ENCODE peak calls at places on chromosomes 5 and 9, in five cellular contexts. One of them, this sample, is unnamed.

GRCh38 chr9:130927995-130928900 is 10.8 kb downstream of the FIBCD1 start:
- DNase-seq in lower leg skin: no peak
- DNase-seq in CD8-positive, alpha-beta memory T cell: no peak
- DNase-seq in WERI-Rb-1: no peak
- DNase-seq in stimulated activated CD4-positive, alpha-beta T cell treated with anti-CD3 and anti-CD28 coated beads, TNF-alpha, amount 100 ng/mL, for 1 hour: no peak
- DNase-seq in this sample: no peak

GRCh38 chr5:34474573-34475021 is 181.5 kb upstream of the RAI14 start:
- DNase-seq in lower leg skin: no peak
- DNase-seq in CD8-positive, alpha-beta memory T cell: peak; percentile 16
- DNase-seq in WERI-Rb-1: peak; percentile 18
- DNase-seq in stimulated activated CD4-positive, alpha-beta T cell treated with anti-CD3 and anti-CD28 coated beads, TNF-alpha, amount 100 ng/mL, for 1 hour: no peak
- DNase-seq in this sample: no peak

GRCh38 chr5:13987843-13988464 is 43.5 kb upstream of the DNAH5 start:
- DNase-seq in lower leg skin: peak; percentile 37
- DNase-seq in CD8-positive, alpha-beta memory T cell: no peak
- DNase-seq in WERI-Rb-1: peak; percentile 47
- DNase-seq in stimulated activated CD4-positive, alpha-beta T cell treated with anti-CD3 and anti-CD28 coated beads, TNF-alpha, amount 100 ng/mL, for 1 hour: no peak
- DNase-seq in this sample: no peak

GRCh38 chr9:111597852-111598729 is 1.4 kb downstream of the PTGR1 start:
- DNase-seq in lower leg skin: peak; percentile 33
- DNase-seq in CD8-positive, alpha-beta memory T cell: peak; percentile 58
- DNase-seq in WERI-Rb-1: peak; percentile 70
- DNase-seq in stimulated activated CD4-positive, alpha-beta T cell treated with anti-CD3 and anti-CD28 coated beads, TNF-alpha, amount 100 ng/mL, for 1 hour: peak; percentile 23
- DNase-seq in this sample: no peak

GRCh38 chr5:41193462-41194166 is 19.7 kb downstream of the C6 start:
- DNase-seq in lower leg skin: peak; percentile 94
- DNase-seq in CD8-positive, alpha-beta memory T cell: no peak
- DNase-seq in WERI-Rb-1: no peak
- DNase-seq in stimulated activated CD4-positive, alpha-beta T cell treated with anti-CD3 and anti-CD28 coated beads, TNF-alpha, amount 100 ng/mL, for 1 hour: no peak
- DNase-seq in this sample: no peak

GRCh38 chr5:60332244-60333018 is 367.5 kb downstream of the DEPDC1B start:
- DNase-seq in lower leg skin: no peak
- DNase-seq in CD8-positive, alpha-beta memory T cell: no peak
- DNase-seq in WERI-Rb-1: no peak
- DNase-seq in stimulated activated CD4-positive, alpha-beta T cell treated with anti-CD3 and anti-CD28 coated beads, TNF-alpha, amount 100 ng/mL, for 1 hour: no peak
- DNase-seq in this sample: no peak

GRCh38 chr5:110478899-110479298 is 247.6 kb downstream of the TMEM232 start:
- DNase-seq in lower leg skin: no peak
- DNase-seq in CD8-positive, alpha-beta memory T cell: no peak
- DNase-seq in WERI-Rb-1: no peak
- DNase-seq in stimulated activated CD4-positive, alpha-beta T cell treated with anti-CD3 and anti-CD28 coated beads, TNF-alpha, amount 100 ng/mL, for 1 hour: no peak
- DNase-seq in this sample: no peak

GRCh38 chr5:96691503-96692303 is 29.5 kb downstream of the CAST start:
- DNase-seq in lower leg skin: no peak
- DNase-seq in CD8-positive, alpha-beta memory T cell: no peak
- DNase-seq in WERI-Rb-1: no peak
- DNase-seq in stimulated activated CD4-positive, alpha-beta T cell treated with anti-CD3 and anti-CD28 coated beads, TNF-alpha, amount 100 ng/mL, for 1 hour: no peak
- DNase-seq in this sample: no peak

GRCh38 chr9:132168347-132168746 is 6.5 kb downstream of the NTNG2 start:
- DNase-seq in lower leg skin: no peak
- DNase-seq in CD8-positive, alpha-beta memory T cell: no peak
- DNase-seq in WERI-Rb-1: no peak
- DNase-seq in stimulated activated CD4-positive, alpha-beta T cell treated with anti-CD3 and anti-CD28 coated beads, TNF-alpha, amount 100 ng/mL, for 1 hour: no peak
- DNase-seq in this sample: no peak

GRCh38 chr5:9498541-9499497 is 47.1 kb downstream of the SEMA5A start:
- DNase-seq in lower leg skin: peak; percentile 47
- DNase-seq in CD8-positive, alpha-beta memory T cell: no peak
- DNase-seq in WERI-Rb-1: peak; percentile 71
- DNase-seq in stimulated activated CD4-positive, alpha-beta T cell treated with anti-CD3 and anti-CD28 coated beads, TNF-alpha, amount 100 ng/mL, for 1 hour: no peak
- DNase-seq in this sample: no peak

GRCh38 chr5:151078490-151079262 is 2.2 kb downstream of the TNIP1 start:
- DNase-seq in lower leg skin: no peak
- DNase-seq in CD8-positive, alpha-beta memory T cell: no peak
- DNase-seq in WERI-Rb-1: no peak
- DNase-seq in stimulated activated CD4-positive, alpha-beta T cell treated with anti-CD3 and anti-CD28 coated beads, TNF-alpha, amount 100 ng/mL, for 1 hour: peak; percentile 27
- DNase-seq in this sample: no peak

GRCh38 chr9:134681061-134681661 is 39.6 kb downstream of the COL5A1 start:
- DNase-seq in lower leg skin: no peak
- DNase-seq in CD8-positive, alpha-beta memory T cell: no peak
- DNase-seq in WERI-Rb-1: no peak
- DNase-seq in stimulated activated CD4-positive, alpha-beta T cell treated with anti-CD3 and anti-CD28 coated beads, TNF-alpha, amount 100 ng/mL, for 1 hour: no peak
- DNase-seq in this sample: no peak

GRCh38 chr9:96064838-96065481 is 189.5 kb downstream of the ERCC6L2 start:
- DNase-seq in lower leg skin: no peak
- DNase-seq in CD8-positive, alpha-beta memory T cell: no peak
- DNase-seq in WERI-Rb-1: no peak
- DNase-seq in stimulated activated CD4-positive, alpha-beta T cell treated with anti-CD3 and anti-CD28 coated beads, TNF-alpha, amount 100 ng/mL, for 1 hour: no peak
- DNase-seq in this sample: no peak

GRCh38 chr5:95707055-95707454 is 24.1 kb upstream of the RHOBTB3 start:
- DNase-seq in lower leg skin: no peak
- DNase-seq in CD8-positive, alpha-beta memory T cell: no peak
- DNase-seq in WERI-Rb-1: no peak
- DNase-seq in stimulated activated CD4-positive, alpha-beta T cell treated with anti-CD3 and anti-CD28 coated beads, TNF-alpha, amount 100 ng/mL, for 1 hour: no peak
- DNase-seq in this sample: no peak

GRCh38 chr9:129275626-129276247 is 97.7 kb upstream of the IER5L start:
- DNase-seq in lower leg skin: no peak
- DNase-seq in CD8-positive, alpha-beta memory T cell: no peak
- DNase-seq in WERI-Rb-1: peak; percentile 32
- DNase-seq in stimulated activated CD4-positive, alpha-beta T cell treated with anti-CD3 and anti-CD28 coated beads, TNF-alpha, amount 100 ng/mL, for 1 hour: no peak
- DNase-seq in this sample: no peak

GRCh38 chr5:94705427-94705826 is 87.0 kb downstream of the SLF1 start:
- DNase-seq in lower leg skin: no peak
- DNase-seq in CD8-positive, alpha-beta memory T cell: no peak
- DNase-seq in WERI-Rb-1: no peak
- DNase-seq in stimulated activated CD4-positive, alpha-beta T cell treated with anti-CD3 and anti-CD28 coated beads, TNF-alpha, amount 100 ng/mL, for 1 hour: no peak
- DNase-seq in this sample: no peak

GRCh38 chr9:134677743-134678142 is 36.1 kb downstream of the COL5A1 start:
- DNase-seq in lower leg skin: no peak
- DNase-seq in CD8-positive, alpha-beta memory T cell: no peak
- DNase-seq in WERI-Rb-1: no peak
- DNase-seq in stimulated activated CD4-positive, alpha-beta T cell treated with anti-CD3 and anti-CD28 coated beads, TNF-alpha, amount 100 ng/mL, for 1 hour: no peak
- DNase-seq in this sample: no peak

GRCh38 chr9:23686257-23686656 is 139.8 kb downstream of the ELAVL2 start:
- DNase-seq in lower leg skin: no peak
- DNase-seq in CD8-positive, alpha-beta memory T cell: no peak
- DNase-seq in WERI-Rb-1: no peak
- DNase-seq in stimulated activated CD4-positive, alpha-beta T cell treated with anti-CD3 and anti-CD28 coated beads, TNF-alpha, amount 100 ng/mL, for 1 hour: no peak
- DNase-seq in this sample: no peak

GRCh38 chr9:126853667-126854066 is 6.8 kb upstream of the ZBTB34 start:
- DNase-seq in lower leg skin: no peak
- DNase-seq in CD8-positive, alpha-beta memory T cell: no peak
- DNase-seq in WERI-Rb-1: no peak
- DNase-seq in stimulated activated CD4-positive, alpha-beta T cell treated with anti-CD3 and anti-CD28 coated beads, TNF-alpha, amount 100 ng/mL, for 1 hour: no peak
- DNase-seq in this sample: no peak

GRCh38 chr5:179061025-179061424 is 852 bp downstream of the ZNF354C start:
- DNase-seq in lower leg skin: no peak
- DNase-seq in CD8-positive, alpha-beta memory T cell: no peak
- DNase-seq in WERI-Rb-1: no peak
- DNase-seq in stimulated activated CD4-positive, alpha-beta T cell treated with anti-CD3 and anti-CD28 coated beads, TNF-alpha, amount 100 ng/mL, for 1 hour: no peak
- DNase-seq in this sample: no peak

GRCh38 chr5:170497311-170498038 is 6.3 kb upstream of the KCNIP1 start:
- DNase-seq in lower leg skin: no peak
- DNase-seq in CD8-positive, alpha-beta memory T cell: no peak
- DNase-seq in WERI-Rb-1: no peak
- DNase-seq in stimulated activated CD4-positive, alpha-beta T cell treated with anti-CD3 and anti-CD28 coated beads, TNF-alpha, amount 100 ng/mL, for 1 hour: no peak
- DNase-seq in this sample: no peak

GRCh38 chr9:70578720-70579119 is 164.3 kb upstream of the KLF9 start:
- DNase-seq in lower leg skin: no peak
- DNase-seq in CD8-positive, alpha-beta memory T cell: no peak
- DNase-seq in WERI-Rb-1: no peak
- DNase-seq in stimulated activated CD4-positive, alpha-beta T cell treated with anti-CD3 and anti-CD28 coated beads, TNF-alpha, amount 100 ng/mL, for 1 hour: no peak
- DNase-seq in this sample: no peak

GRCh38 chr5:66661149-66661548 is 65.0 kb downstream of the MAST4 start:
- DNase-seq in lower leg skin: peak; percentile 45
- DNase-seq in CD8-positive, alpha-beta memory T cell: no peak
- DNase-seq in WERI-Rb-1: no peak
- DNase-seq in stimulated activated CD4-positive, alpha-beta T cell treated with anti-CD3 and anti-CD28 coated beads, TNF-alpha, amount 100 ng/mL, for 1 hour: no peak
- DNase-seq in this sample: no peak

GRCh38 chr5:131265318-131265803 is 1.5 kb downstream of the CDC42SE2 start:
- DNase-seq in lower leg skin: no peak
- DNase-seq in CD8-positive, alpha-beta memory T cell: peak; percentile 52
- DNase-seq in WERI-Rb-1: no peak
- DNase-seq in stimulated activated CD4-positive, alpha-beta T cell treated with anti-CD3 and anti-CD28 coated beads, TNF-alpha, amount 100 ng/mL, for 1 hour: no peak
- DNase-seq in this sample: no peak

GRCh38 chr5:172920447-172920849 is 38.8 kb upstream of the RPL26L1 start:
- DNase-seq in lower leg skin: no peak
- DNase-seq in CD8-positive, alpha-beta memory T cell: no peak
- DNase-seq in WERI-Rb-1: no peak
- DNase-seq in stimulated activated CD4-positive, alpha-beta T cell treated with anti-CD3 and anti-CD28 coated beads, TNF-alpha, amount 100 ng/mL, for 1 hour: no peak
- DNase-seq in this sample: no peak

GRCh38 chr9:132560604-132561304 is 21.7 kb upstream of the BARHL1 start:
- DNase-seq in lower leg skin: no peak
- DNase-seq in CD8-positive, alpha-beta memory T cell: no peak
- DNase-seq in WERI-Rb-1: peak; percentile 90
- DNase-seq in stimulated activated CD4-positive, alpha-beta T cell treated with anti-CD3 and anti-CD28 coated beads, TNF-alpha, amount 100 ng/mL, for 1 hour: no peak
- DNase-seq in this sample: peak; percentile 90

GRCh38 chr9:72383978-72384709 is 19.1 kb upstream of the ZFAND5 start:
- DNase-seq in lower leg skin: no peak
- DNase-seq in CD8-positive, alpha-beta memory T cell: no peak
- DNase-seq in WERI-Rb-1: no peak
- DNase-seq in stimulated activated CD4-positive, alpha-beta T cell treated with anti-CD3 and anti-CD28 coated beads, TNF-alpha, amount 100 ng/mL, for 1 hour: no peak
- DNase-seq in this sample: no peak

GRCh38 chr5:159669559-159669958 is 246.7 kb upstream of the ADRA1B start:
- DNase-seq in lower leg skin: no peak
- DNase-seq in CD8-positive, alpha-beta memory T cell: no peak
- DNase-seq in WERI-Rb-1: no peak
- DNase-seq in stimulated activated CD4-positive, alpha-beta T cell treated with anti-CD3 and anti-CD28 coated beads, TNF-alpha, amount 100 ng/mL, for 1 hour: no peak
- DNase-seq in this sample: no peak

GRCh38 chr9:130583271-130583670 is 3.9 kb downstream of the FUBP3 start:
- DNase-seq in lower leg skin: no peak
- DNase-seq in CD8-positive, alpha-beta memory T cell: no peak
- DNase-seq in WERI-Rb-1: no peak
- DNase-seq in stimulated activated CD4-positive, alpha-beta T cell treated with anti-CD3 and anti-CD28 coated beads, TNF-alpha, amount 100 ng/mL, for 1 hour: no peak
- DNase-seq in this sample: no peak

GRCh38 chr5:4879075-4879474 is 261.1 kb upstream of the ADAMTS16 start:
- DNase-seq in lower leg skin: no peak
- DNase-seq in CD8-positive, alpha-beta memory T cell: no peak
- DNase-seq in WERI-Rb-1: no peak
- DNase-seq in stimulated activated CD4-positive, alpha-beta T cell treated with anti-CD3 and anti-CD28 coated beads, TNF-alpha, amount 100 ng/mL, for 1 hour: no peak
- DNase-seq in this sample: no peak

GRCh38 chr5:93189707-93190120 is 391.3 kb downstream of the NR2F1-AS1 start:
- DNase-seq in lower leg skin: no peak
- DNase-seq in CD8-positive, alpha-beta memory T cell: no peak
- DNase-seq in WERI-Rb-1: no peak
- DNase-seq in stimulated activated CD4-positive, alpha-beta T cell treated with anti-CD3 and anti-CD28 coated beads, TNF-alpha, amount 100 ng/mL, for 1 hour: no peak
- DNase-seq in this sample: no peak

GRCh38 chr9:98867109-98867433 is 59.6 kb downstream of the GALNT12 start:
- DNase-seq in lower leg skin: no peak
- DNase-seq in CD8-positive, alpha-beta memory T cell: no peak
- DNase-seq in WERI-Rb-1: no peak
- DNase-seq in stimulated activated CD4-positive, alpha-beta T cell treated with anti-CD3 and anti-CD28 coated beads, TNF-alpha, amount 100 ng/mL, for 1 hour: no peak
- DNase-seq in this sample: no peak

GRCh38 chr5:92912280-92912679 is 668.7 kb downstream of the NR2F1-AS1 start:
- DNase-seq in lower leg skin: no peak
- DNase-seq in CD8-positive, alpha-beta memory T cell: no peak
- DNase-seq in WERI-Rb-1: no peak
- DNase-seq in stimulated activated CD4-positive, alpha-beta T cell treated with anti-CD3 and anti-CD28 coated beads, TNF-alpha, amount 100 ng/mL, for 1 hour: no peak
- DNase-seq in this sample: peak; percentile 26

GRCh38 chr9:129363216-129363873 is 185.3 kb upstream of the IER5L start:
- DNase-seq in lower leg skin: no peak
- DNase-seq in CD8-positive, alpha-beta memory T cell: no peak
- DNase-seq in WERI-Rb-1: peak; percentile 89
- DNase-seq in stimulated activated CD4-positive, alpha-beta T cell treated with anti-CD3 and anti-CD28 coated beads, TNF-alpha, amount 100 ng/mL, for 1 hour: no peak
- DNase-seq in this sample: no peak

GRCh38 chr5:135330798-135331096 is 68.3 kb downstream of the MACROH2A1 start:
- DNase-seq in lower leg skin: no peak
- DNase-seq in CD8-positive, alpha-beta memory T cell: no peak
- DNase-seq in WERI-Rb-1: no peak
- DNase-seq in stimulated activated CD4-positive, alpha-beta T cell treated with anti-CD3 and anti-CD28 coated beads, TNF-alpha, amount 100 ng/mL, for 1 hour: no peak
- DNase-seq in this sample: no peak

GRCh38 chr5:858726-859125 is 7.9 kb upstream of the ZDHHC11 start:
- DNase-seq in lower leg skin: no peak
- DNase-seq in CD8-positive, alpha-beta memory T cell: no peak
- DNase-seq in WERI-Rb-1: no peak
- DNase-seq in stimulated activated CD4-positive, alpha-beta T cell treated with anti-CD3 and anti-CD28 coated beads, TNF-alpha, amount 100 ng/mL, for 1 hour: no peak
- DNase-seq in this sample: no peak

GRCh38 chr5:74155501-74155900 is 485.0 kb downstream of the ENC1 start:
- DNase-seq in lower leg skin: no peak
- DNase-seq in CD8-positive, alpha-beta memory T cell: no peak
- DNase-seq in WERI-Rb-1: no peak
- DNase-seq in stimulated activated CD4-positive, alpha-beta T cell treated with anti-CD3 and anti-CD28 coated beads, TNF-alpha, amount 100 ng/mL, for 1 hour: no peak
- DNase-seq in this sample: no peak

GRCh38 chr5:96149021-96149420 is 187.4 kb upstream of the ELL2 start:
- DNase-seq in lower leg skin: no peak
- DNase-seq in CD8-positive, alpha-beta memory T cell: no peak
- DNase-seq in WERI-Rb-1: no peak
- DNase-seq in stimulated activated CD4-positive, alpha-beta T cell treated with anti-CD3 and anti-CD28 coated beads, TNF-alpha, amount 100 ng/mL, for 1 hour: no peak
- DNase-seq in this sample: no peak

GRCh38 chr5:644509-644908 is 32.4 kb downstream of the CEP72 start:
- DNase-seq in lower leg skin: no peak
- DNase-seq in CD8-positive, alpha-beta memory T cell: no peak
- DNase-seq in WERI-Rb-1: no peak
- DNase-seq in stimulated activated CD4-positive, alpha-beta T cell treated with anti-CD3 and anti-CD28 coated beads, TNF-alpha, amount 100 ng/mL, for 1 hour: no peak
- DNase-seq in this sample: no peak